ENCODE peak calls at places on chromosomes 5 and 9, in ten cellular contexts. C is uterus; T is lower lobe of right lung; H is GDM1; G is CD4-positive, alpha-beta T cell; S is NCI-H1105 treated with DMSO at 0.1 percent for 48 hours; O is hepatocyte; N is mammary epithelial cell; Q is GM20000; R is HEK293T. I is an unnamed sample.

GRCh38 chr9:3477236-3477834 is 48.5 kb downstream of the RFX3 start:
- DNase-seq in T (no peak), S (no peak), R (no peak), G (no peak), N (no peak), C (no peak), H (no peak), O (no peak), Q (no peak), I (no peak)

GRCh38 chr5:104355350-104355749 is 792.8 kb upstream of the NUDT12 start:
- DNase-seq in N (no peak), G (no peak), Q (no peak), S (no peak), O (no peak), C (no peak), R (no peak), T (no peak), H (no peak), I (no peak)

GRCh38 chr5:167999182-167999581 is 292.3 kb upstream of the WWC1 start:
- DNase-seq in N (no peak), T (no peak), Q (no peak), G (no peak), R (no peak), H (no peak), C (no peak), S (no peak), O (peak), I (no peak)

GRCh38 chr5:133065482-133065881 is 13.7 kb downstream of the HSPA4 start:
- DNase-seq in R (no peak), H (no peak), N (no peak), Q (no peak), T (no peak), S (no peak), G (no peak), O (peak), C (no peak), I (no peak)

GRCh38 chr9:107539427-107540154 is 50.0 kb upstream of the KLF4 start:
- DNase-seq in H (no peak), S (no peak), T (no peak), Q (no peak), G (no peak), R (peak), N (peak), C (no peak), O (peak), I (no peak)

GRCh38 chr9:69945671-69946141 is 97.9 kb upstream of the MAMDC2 start:
- DNase-seq in R (no peak), Q (no peak), O (peak), S (no peak), T (peak), H (no peak), C (peak), N (no peak), G (no peak), I (no peak)

GRCh38 chr5:17123010-17123409 is 94.4 kb upstream of the BASP1 start:
- DNase-seq in T (no peak), Q (no peak), N (no peak), G (no peak), S (no peak), H (no peak), O (no peak), R (no peak), C (no peak), I (no peak)

GRCh38 chr5:74767579-74767913 is 497 bp downstream of the NSA2 start:
- DNase-seq in N (peak), T (no peak), O (peak), H (no peak), G (no peak), R (peak), S (peak), C (no peak), Q (peak), I (peak)

GRCh38 chr9:21812415-21812814 is 10.0 kb downstream of the MTAP start:
- DNase-seq in G (no peak), O (no peak), R (no peak), C (no peak), T (no peak), H (no peak), S (no peak), N (peak), Q (no peak), I (no peak)

GRCh38 chr5:73540192-73540591 is 25.2 kb downstream of the ANKRA2 start:
- DNase-seq in Q (no peak), H (no peak), O (peak), R (no peak), S (no peak), T (no peak), C (no peak), N (peak), G (no peak), I (peak)

GRCh38 chr5:54895816-54896341 is 89.5 kb downstream of the ESM1 start:
- DNase-seq in Q (no peak), O (peak), T (no peak), S (peak), H (peak), C (peak), R (peak), N (peak), G (no peak), I (peak)

GRCh38 chr5:159504857-159505304 is 174.6 kb upstream of the IL12B start:
- DNase-seq in H (no peak), O (peak), G (no peak), S (no peak), C (peak), N (peak), T (peak), R (no peak), Q (no peak), I (no peak)

I was measured in NCI-H146.